ENCODE peak calls at places on chromosomes 11 and 22, in four cellular contexts. J is IMR-90, S is fibroblast of lung, Y is Karpas-422. D is an unnamed sample.

GRCh38 chr22:34946339-34946985 is 119.5 kb upstream of the ISX start:
- DNase-seq in Y (no peak), S (no peak), J (no peak), D (no peak)

GRCh38 chr11:80388133-80388532 is 947.3 kb upstream of the TENM4 start:
- DNase-seq in J (no peak), S (no peak), Y (no peak), D (no peak)

GRCh38 chr22:23825246-23825905 is 13.4 kb downstream of the DERL3 start:
- DNase-seq in J (no peak), S (no peak), Y (no peak), D (no peak)

GRCh38 chr11:27300974-27301373 is 62.0 kb downstream of the CCDC34 start:
- DNase-seq in Y (no peak), J (no peak), S (no peak), D (peak; percentile 43)

GRCh38 chr11:116851631-116852030 is 14.2 kb upstream of the APOA1 start:
- DNase-seq in J (no peak), Y (no peak), S (no peak), D (no peak)

GRCh38 chr22:48536691-48537591 is 1290.7 kb downstream of the BRD1 start:
- DNase-seq in J (no peak), Y (no peak), S (no peak), D (peak; percentile 9)

GRCh38 chr11:26134481-26135355 is 197.2 kb upstream of the ANO3 start:
- DNase-seq in S (peak; percentile 54), J (peak; percentile 38), Y (peak; percentile 80), D (peak; percentile 28)

GRCh38 chr11:115220423-115220822 is 283.8 kb downstream of the CADM1 start:
- DNase-seq in Y (no peak), S (no peak), J (no peak), D (no peak)

GRCh38 chr11:70521475-70522260 is 123.3 kb downstream of the CTTN start:
- DNase-seq in J (no peak), Y (no peak), S (no peak), D (no peak)

GRCh38 chr22:39731481-39731880 is 160.9 kb downstream of the CACNA1I start:
- DNase-seq in J (no peak), Y (no peak), S (no peak), D (no peak)

GRCh38 chr11:2558402-2558801 is 113.6 kb downstream of the KCNQ1 start:
- DNase-seq in J (no peak), Y (no peak), S (no peak), D (no peak)

GRCh38 chr11:121467965-121468364 is 15.2 kb upstream of the SORL1-AS1 start:
- DNase-seq in Y (no peak), J (no peak), S (no peak), D (peak; percentile 24)

GRCh38 chr11:83292709-83293435 is 6.7 kb upstream of the CCDC90B start:
- DNase-seq in Y (peak; percentile 89), S (peak; percentile 76), J (peak; percentile 73), D (peak; percentile 93)

GRCh38 chr11:114172871-114173444 is 113.4 kb downstream of the ZBTB16 start:
- DNase-seq in S (no peak), J (no peak), Y (no peak), D (no peak)

GRCh38 chr11:133969072-133969471 is 12.3 kb upstream of the IGSF9B start:
- DNase-seq in J (no peak), S (no peak), Y (no peak), D (no peak)

GRCh38 chr11:47071871-47072270 is 104.8 kb downstream of the ARFGAP2 start:
- DNase-seq in J (no peak), Y (no peak), S (peak; percentile 21), D (peak; percentile 12)

GRCh38 chr11:111922803-111923202 is 4.1 kb downstream of the C11orf52 start:
- DNase-seq in S (peak; percentile 92), Y (no peak), J (peak; percentile 89), D (peak; percentile 93)

GRCh38 chr11:77672276-77672675 is 34.7 kb upstream of the CLNS1A start:
- DNase-seq in Y (no peak), S (peak; percentile 91), J (peak; percentile 99), D (peak; percentile 92)

GRCh38 chr11:35372565-35373283 is 46.6 kb downstream of the SLC1A2 start:
- DNase-seq in J (no peak), Y (no peak), S (no peak), D (peak; percentile 30)

GRCh38 chr11:8040261-8040920 is 40.6 kb upstream of the TUB start:
- DNase-seq in J (no peak), S (no peak), Y (no peak), D (no peak)

GRCh38 chr22:45469573-45470383 is 32.9 kb upstream of the FBLN1 start:
- DNase-seq in Y (no peak), S (peak; percentile 72), J (no peak), D (peak; percentile 49)
- H2AFZ ChIP-seq in Y (no peak overlapping the region), S (no peak overlapping the region), J (peak overlapping the region; percentile 29), D (peak overlapping the region; percentile 79)

GRCh38 chr11:15308840-15309239 is 194.1 kb downstream of the INSC start:
- DNase-seq in Y (no peak), S (no peak), J (no peak), D (no peak)

GRCh38 chr11:15309296-15309695 is 194.6 kb downstream of the INSC start:
- DNase-seq in Y (no peak), J (no peak), S (peak; percentile 26), D (peak; percentile 7)

GRCh38 chr11:15307600-15307999 is 192.9 kb downstream of the INSC start:
- DNase-seq in Y (no peak), S (no peak), J (no peak), D (no peak)
- H3K4me2 ChIP-seq in Y (no peak overlapping the region), S (no peak overlapping the region), J (no peak overlapping the region), D (no peak overlapping the region)

DNA sequence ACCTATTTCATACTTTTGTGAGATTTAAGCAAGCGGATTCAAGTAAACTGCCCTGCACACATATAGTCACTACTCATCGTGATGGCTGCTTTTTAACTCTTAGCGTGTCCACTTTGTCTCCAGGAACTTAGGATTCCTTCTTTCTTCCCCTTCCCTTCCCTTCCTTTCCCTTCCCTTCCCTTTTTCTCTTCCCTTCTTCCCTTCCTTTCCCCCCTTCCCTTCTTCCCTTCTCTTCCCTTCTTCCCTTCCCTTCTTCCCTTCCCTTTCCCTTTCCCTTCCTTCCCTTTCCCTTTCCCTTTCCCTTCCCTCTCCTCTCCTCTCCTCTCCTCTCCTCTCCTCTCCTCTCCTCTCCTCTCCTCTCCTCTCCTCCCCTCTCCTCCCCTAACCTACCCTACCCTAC is 65.9 kb downstream of the LIF start:
- DNase-seq in J (no peak), Y (no peak), S (no peak), D (no peak)
- H2AFZ ChIP-seq in J (no peak overlapping the region), Y (no peak overlapping the region), S (no peak overlapping the region), D (no peak overlapping the region)

DNA sequence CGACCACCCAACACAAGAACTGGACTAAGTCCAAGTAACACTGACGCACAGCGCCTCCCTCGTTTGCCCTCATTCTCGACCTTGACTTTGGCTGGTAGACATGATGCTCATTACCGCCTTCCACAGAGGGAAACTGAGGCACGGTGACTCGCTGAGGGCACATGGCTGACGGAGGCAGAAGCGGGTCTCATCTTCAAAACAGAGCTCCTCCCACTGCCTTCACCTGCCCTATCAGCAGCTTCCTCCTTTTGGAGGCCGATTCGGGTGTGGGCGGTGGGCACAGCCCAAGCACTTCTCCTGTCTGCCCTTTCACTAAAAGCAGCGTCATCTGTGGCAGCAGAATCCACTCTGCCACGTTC is 2.0 kb upstream of the KMT5B start:
- DNase-seq in J (no peak), S (no peak), Y (peak; percentile 57), D (no peak)
- H3K4me2 ChIP-seq in J (no peak overlapping the region), S (no peak overlapping the region), Y (no peak overlapping the region), D (no peak overlapping the region)

DNA sequence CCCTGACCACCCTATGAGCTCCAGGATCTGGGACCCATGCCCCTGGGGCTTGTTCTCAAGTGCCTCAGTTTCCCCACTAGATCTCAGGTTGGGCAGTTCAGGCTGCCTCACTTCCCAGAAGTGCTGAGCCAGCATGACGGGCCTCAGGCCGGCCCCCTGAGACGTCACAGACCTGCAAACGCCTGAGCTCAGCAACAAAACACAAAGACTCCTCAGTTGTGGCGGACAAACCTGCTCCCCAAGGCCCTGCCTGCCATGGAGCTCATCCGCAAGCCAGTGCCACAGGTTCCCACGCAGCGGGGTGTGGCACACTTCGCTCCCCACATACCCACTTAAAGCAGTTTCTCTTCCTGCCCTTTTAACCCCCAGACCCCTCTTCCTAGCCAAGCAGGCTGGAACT is 45.2 kb downstream of the NECTIN1 start:
- DNase-seq in J (no peak), S (no peak), Y (no peak), D (no peak)
- H2AFZ ChIP-seq in J (peak overlapping the region; percentile 91), S (no peak overlapping the region), Y (no peak overlapping the region), D (no peak overlapping the region)

GRCh38 chr22:44330188-44330726 is 17.5 kb upstream of the SHISAL1 start:
- DNase-seq in Y (no peak), S (no peak), J (no peak), D (no peak)

GRCh38 chr22:44329179-44329796 is 16.5 kb upstream of the SHISAL1 start:
- DNase-seq in S (no peak), J (peak; percentile 27), Y (no peak), D (peak; percentile 40)

GRCh38 chr22:44330727-44331660 is 18.2 kb upstream of the SHISAL1 start:
- DNase-seq in S (no peak), Y (no peak), J (no peak), D (peak; percentile 46)

GRCh38 chr22:44328326-44328725 is 15.6 kb upstream of the SHISAL1 start:
- DNase-seq in J (no peak), Y (no peak), S (no peak), D (no peak)

DNA sequence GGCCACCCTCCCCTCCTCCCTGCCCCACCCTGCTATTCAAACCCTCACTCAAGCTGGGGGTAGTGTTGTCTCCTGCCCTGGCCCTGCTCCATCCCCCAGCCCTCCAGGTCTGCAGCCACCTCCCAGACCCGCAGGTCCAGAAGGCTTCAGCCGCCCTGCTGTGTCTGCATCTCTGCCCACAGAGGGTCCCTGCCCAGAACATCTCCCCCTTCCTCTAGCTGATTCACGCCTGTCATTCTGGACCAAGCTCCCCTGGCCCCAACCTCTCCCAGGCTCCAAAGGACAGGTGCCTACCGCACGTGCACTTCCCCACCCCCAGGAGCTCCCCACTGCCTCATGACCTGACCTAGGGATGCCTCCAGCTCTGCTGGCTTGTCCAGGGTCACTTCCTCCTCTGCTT is 16.0 kb upstream of the SHISAL1 start:
- DNase-seq in Y (no peak), J (no peak), S (no peak), D (no peak)
- H3K4me2 ChIP-seq in Y (no peak overlapping the region), J (no peak overlapping the region), S (no peak overlapping the region), D (no peak overlapping the region)

GRCh38 chr22:22086501-22087158 is 104.0 kb upstream of the TOP3B start:
- DNase-seq in Y (no peak), S (no peak), J (peak; percentile 54), D (peak; percentile 60)
- H2AFZ ChIP-seq in Y (no peak overlapping the region), S (no peak overlapping the region), J (peak overlapping the region; percentile 72), D (no peak overlapping the region)

GRCh38 chr11:131691558-131692041 is 321.2 kb downstream of the NTM start:
- DNase-seq in Y (peak; percentile 58), J (peak; percentile 11), S (peak; percentile 15), D (peak; percentile 76)
- H3K4me2 ChIP-seq in Y (no peak overlapping the region), J (no peak overlapping the region), S (peak overlapping the region; percentile 54), D (peak overlapping the region; percentile 58)

DNA sequence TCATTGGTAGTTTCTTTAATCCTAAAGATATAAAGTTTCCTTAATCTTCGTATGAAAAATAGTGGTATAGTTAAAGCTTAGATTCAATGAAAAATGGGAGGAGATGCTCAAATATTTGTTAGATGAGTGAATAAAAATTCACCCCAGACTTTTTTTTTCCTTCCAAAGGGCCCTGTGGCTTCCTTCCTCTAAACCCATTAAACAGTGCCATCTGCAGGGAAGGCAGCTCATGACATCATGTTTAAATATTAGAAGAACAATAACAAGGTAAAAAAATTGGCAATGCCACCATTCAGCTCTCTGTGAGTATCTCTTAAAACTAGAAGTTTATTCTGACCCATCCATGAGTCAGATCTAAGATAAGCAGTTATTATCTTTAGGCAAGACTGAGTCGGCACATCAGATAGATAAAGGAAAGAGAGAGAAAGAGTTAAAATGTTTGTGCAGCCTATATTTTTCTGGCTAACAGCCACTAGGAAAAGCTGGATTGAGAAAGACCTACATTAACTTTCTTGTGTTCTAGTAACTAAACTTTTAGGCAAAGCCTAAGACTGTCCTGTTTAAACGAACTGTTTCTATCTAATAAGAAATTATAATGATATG is 19.1 kb upstream of the OOSP1 start:
- DNase-seq in S (no peak), J (peak; percentile 7), Y (peak; percentile 79), D (peak; percentile 85)
- H2AFZ ChIP-seq in S (no peak overlapping the region), J (no peak overlapping the region), Y (no peak overlapping the region), D (peak overlapping the region; percentile 67)